ENCODE peak calls at places on chromosome 5, in six cellular contexts. J is IMR-90, Y is neural progenitor cell, Q is H1, T is DND-41, M is fibroblast of lung. A is an unnamed sample.

GRCh38 chr5:115507682-115508081 is 36.9 kb downstream of the FEM1C start:
- DNase-seq in J (peak; percentile 52), Y (no peak), Q (no peak), T (no peak), M (no peak), A (no peak)

GRCh38 chr5:31990701-31991110 is 183.4 kb downstream of the GOLPH3 start:
- DNase-seq in J (no peak), Y (no peak), Q (no peak), T (no peak), M (no peak), A (no peak)

GRCh38 chr5:58911270-58911669 is 328.4 kb downstream of the RAB3C start:
- DNase-seq in J (no peak), Y (no peak), Q (no peak), T (no peak), M (no peak), A (no peak)

GRCh38 chr5:16570121-16570815 is 46.5 kb downstream of the RETREG1 start:
- DNase-seq in J (peak; percentile 31), Y (no peak), Q (no peak), T (no peak), M (peak; percentile 34), A (no peak)

GRCh38 chr5:73815631-73816030 is 189.6 kb downstream of the ARHGEF28 start:
- DNase-seq in J (peak; percentile 67), Y (no peak), Q (no peak), T (no peak), M (no peak), A (no peak)

GRCh38 chr5:154653764-154654483 is 101.3 kb upstream of the LARP1 start:
- DNase-seq in J (no peak), Y (no peak), Q (no peak), T (no peak), M (no peak), A (no peak)

GRCh38 chr5:89535421-89535820 is 652.4 kb upstream of the MEF2C start:
- DNase-seq in J (peak; percentile 0), Y (no peak), Q (no peak), T (no peak), M (no peak), A (no peak)

GRCh38 chr5:38660194-38660668 is 103.8 kb upstream of the LIFR start:
- DNase-seq in J (no peak), Y (peak; percentile 58), Q (no peak), T (no peak), M (no peak), A (no peak)

GRCh38 chr5:82635561-82636288 is 357.6 kb upstream of the RPS23 start:
- DNase-seq in J (peak; percentile 86), Y (no peak), Q (no peak), T (peak; percentile 52), M (peak; percentile 83), A (no peak)

GRCh38 chr5:170442381-170442780 is 53.2 kb upstream of the KCNMB1 start:
- DNase-seq in J (no peak), Y (no peak), Q (no peak), T (no peak), M (no peak), A (no peak)

GRCh38 chr5:174204914-174205313 is 159.4 kb downstream of the NSG2 start:
- DNase-seq in J (no peak), Y (peak; percentile 84), Q (peak; percentile 39), T (no peak), M (no peak), A (no peak)

GRCh38 chr5:88675159-88675757 is 207.7 kb downstream of the MEF2C start:
- DNase-seq in J (no peak), Y (no peak), Q (no peak), T (no peak), M (no peak), A (peak; percentile 68)

GRCh38 chr5:124546643-124547042 is 199.8 kb downstream of the ZNF608 start:
- DNase-seq in J (peak; percentile 35), Y (peak; percentile 55), Q (no peak), T (peak; percentile 48), M (peak; percentile 47), A (no peak)

GRCh38 chr5:53429706-53430105 is 50.7 kb upstream of the FST start:
- DNase-seq in J (peak; percentile 84), Y (no peak), Q (no peak), T (no peak), M (peak; percentile 35), A (no peak)

GRCh38 chr5:92560698-92561361 is 1020.2 kb downstream of the NR2F1-AS1 start:
- DNase-seq in J (peak; percentile 59), Y (no peak), Q (peak; percentile 38), T (no peak), M (peak; percentile 60), A (no peak)

GRCh38 chr5:148807845-148808244 is 18.6 kb upstream of the ADRB2 start:
- DNase-seq in J (no peak), Y (no peak), Q (no peak), T (no peak), M (no peak), A (no peak)

GRCh38 chr5:148805323-148806290 is 20.8 kb upstream of the ADRB2 start:
- DNase-seq in J (peak; percentile 64), Y (no peak), Q (no peak), T (no peak), M (no peak), A (no peak)

GRCh38 chr5:148808864-148809642 is 17.4 kb upstream of the ADRB2 start:
- DNase-seq in J (no peak), Y (no peak), Q (no peak), T (no peak), M (no peak), A (peak; percentile 81)

GRCh38 chr5:148809781-148810524 is 16.5 kb upstream of the ADRB2 start:
- DNase-seq in J (no peak), Y (no peak), Q (no peak), T (no peak), M (peak; percentile 72), A (no peak)

GRCh38 chr5:148806520-148806931 is 19.9 kb upstream of the ADRB2 start:
- DNase-seq in J (no peak), Y (no peak), Q (no peak), T (no peak), M (no peak), A (no peak)
- H3K9ac ChIP-seq in J (no peak overlapping the region), Y (no peak overlapping the region), Q (no peak overlapping the region), T (no peak overlapping the region), M (no peak overlapping the region), A (no peak overlapping the region)

GRCh38 chr5:133114166-133114932 is 62.5 kb downstream of the HSPA4 start:
- DNase-seq in J (no peak), Y (no peak), Q (no peak), T (no peak), M (no peak), A (no peak)
- TF ChIP-seq CTCF in J (no peak), Y (no peak), Q (no peak), T (no peak), M (no peak), A (no peak)

DNA sequence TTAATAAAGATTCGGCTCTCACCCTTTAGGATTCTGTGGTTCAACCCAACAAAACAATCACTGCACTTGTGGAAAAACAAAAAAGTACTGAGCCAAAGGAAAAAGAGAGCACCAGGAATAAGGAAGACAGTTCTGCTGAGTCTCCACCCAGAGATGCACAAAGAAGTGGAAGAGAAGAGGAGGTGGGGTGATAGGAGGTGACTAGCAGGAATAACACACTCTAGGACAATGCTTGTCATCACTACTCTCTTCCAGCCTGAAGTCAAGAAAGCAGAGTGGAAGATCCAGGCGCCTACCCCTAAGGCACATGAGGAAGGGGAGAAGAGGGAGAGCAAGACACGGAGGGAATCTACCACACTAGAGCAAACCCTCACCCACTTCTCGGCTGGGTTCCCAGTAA is 1.8 kb downstream of the SLIT3 start:
- DNase-seq in J (no peak), Y (no peak), Q (no peak), T (no peak), M (peak; percentile 4), A (no peak)
- H2AFZ ChIP-seq in J (no peak overlapping the region), Y (no peak overlapping the region), Q (no peak overlapping the region), T (no peak overlapping the region), M (no peak overlapping the region), A (no peak overlapping the region)

DNA sequence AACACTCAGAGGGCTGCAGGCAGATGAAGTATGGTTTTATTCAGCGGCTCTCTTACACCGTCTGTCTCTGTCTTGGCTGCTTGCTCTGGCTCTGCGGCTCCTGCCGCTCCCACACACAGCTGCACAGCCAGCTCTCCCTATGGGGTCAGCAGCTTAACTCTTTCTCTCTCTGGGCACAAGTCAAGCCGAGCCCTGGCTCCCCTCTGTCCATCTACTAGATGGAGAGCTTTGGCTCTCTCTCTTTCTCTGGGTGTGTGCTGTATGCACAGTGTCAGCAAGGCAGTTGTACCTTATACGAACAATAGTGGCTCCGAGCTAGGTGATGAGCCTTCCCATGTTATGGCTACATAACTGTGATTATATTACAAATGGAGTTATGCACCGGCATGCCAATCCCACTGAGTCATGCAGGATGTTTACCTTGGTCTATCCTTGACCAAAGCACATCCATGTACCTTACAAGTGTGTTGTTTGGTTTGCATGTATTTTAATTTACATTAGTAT is 19.3 kb upstream of the PPP2CA start:
- DNase-seq in J (peak; percentile 86), Y (peak; percentile 63), Q (no peak), T (no peak), M (peak; percentile 75), A (no peak)
- H3K9ac ChIP-seq in J (peak overlapping the region; percentile 18), Y (no peak overlapping the region), Q (no peak overlapping the region), T (no peak overlapping the region), M (no peak overlapping the region), A (no peak overlapping the region)

DNA sequence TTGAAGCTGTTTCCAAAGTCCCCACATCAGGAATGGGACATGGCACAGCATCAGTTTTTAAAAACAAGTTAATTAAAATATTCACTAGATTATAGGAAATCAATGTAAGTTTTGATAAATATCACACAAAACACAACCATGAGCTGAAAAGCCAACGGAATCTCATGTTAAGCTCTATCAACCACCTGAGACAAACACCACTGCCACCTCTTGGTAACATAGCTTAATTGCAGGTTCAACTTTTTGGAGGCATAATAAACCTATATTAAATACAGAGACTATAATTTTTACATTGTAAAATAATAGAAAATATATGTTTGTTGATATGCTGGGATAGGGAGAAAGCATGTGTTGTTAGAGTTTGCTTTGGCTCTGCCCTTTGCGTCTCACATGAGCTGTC is 126.1 kb downstream of the SV2C start:
- DNase-seq in J (no peak), Y (no peak), Q (no peak), T (no peak), M (no peak), A (no peak)
- TF ChIP-seq CTCF in J (no peak), Y (peak; percentile 47), Q (no peak), T (peak; percentile 38), M (no peak), A (peak; percentile 27)